ENCODE peak calls at places on chromosomes 16 and 17, in ten cellular contexts. R, M, O, X, B, A, U, F, G and N are unnamed samples.

GRCh38 chr16:69726313-69727060 is at the start of gene NQO1:
- DNase-seq in R (peak; percentile 91), M (peak; percentile 93), O (peak; percentile 97), X (peak; percentile 95), B (peak; percentile 95), A (peak; percentile 95), U (peak; percentile 95), F (peak; percentile 98), G (no peak), N (peak; percentile 92)

GRCh38 chr17:10247806-10248334 is 49.5 kb upstream of the GAS7 start:
- DNase-seq in R (no peak), M (no peak), O (no peak), X (no peak), B (no peak), A (no peak), U (peak; percentile 67), F (no peak), G (no peak), N (no peak)

GRCh38 chr17:6551909-6552768 is 4.2 kb downstream of the PITPNM3 start:
- DNase-seq in R (peak; percentile 45), M (no peak), O (peak; percentile 70), X (no peak), B (no peak), A (no peak), U (no peak), F (no peak), G (no peak), N (no peak)

GRCh38 chr17:15269690-15270089 is 4.6 kb upstream of the PMP22 start:
- DNase-seq in R (no peak), M (no peak), O (no peak), X (no peak), B (no peak), A (no peak), U (no peak), F (no peak), G (no peak), N (no peak)

GRCh38 chr17:12107905-12108304 is 87.2 kb downstream of the MAP2K4 start:
- DNase-seq in R (no peak), M (no peak), O (no peak), X (no peak), B (no peak), A (no peak), U (peak; percentile 10), F (no peak), G (no peak), N (no peak)

GRCh38 chr17:57369509-57369945 is 113.2 kb downstream of the MSI2 start:
- DNase-seq in R (no peak), M (no peak), O (no peak), X (no peak), B (no peak), A (peak; percentile 30), U (no peak), F (no peak), G (no peak), N (no peak)

GRCh38 chr17:12545877-12546513 is 119.7 kb upstream of the MYOCD start:
- DNase-seq in R (peak; percentile 24), M (peak; percentile 8), O (no peak), X (peak; percentile 46), B (peak; percentile 55), A (peak; percentile 4), U (peak; percentile 53), F (peak; percentile 63), G (no peak), N (peak; percentile 38)

GRCh38 chr17:17570207-17570797 is 21.2 kb downstream of the PEMT start:
- DNase-seq in R (no peak), M (no peak), O (no peak), X (peak; percentile 76), B (peak; percentile 80), A (no peak), U (peak; percentile 61), F (peak; percentile 57), G (no peak), N (no peak)

GRCh38 chr17:38507921-38508569 is 79.8 kb downstream of the ARHGAP23 start:
- DNase-seq in R (no peak), M (no peak), O (no peak), X (no peak), B (no peak), A (no peak), U (no peak), F (no peak), G (no peak), N (no peak)

GRCh38 chr16:80754479-80754878 is 49.9 kb downstream of the CDYL2 start:
- DNase-seq in R (no peak), M (no peak), O (no peak), X (no peak), B (no peak), A (no peak), U (no peak), F (no peak), G (no peak), N (no peak)

GRCh38 chr16:88685156-88686061 is 898 bp downstream of the SNAI3 start:
- DNase-seq in R (no peak), M (peak; percentile 61), O (no peak), X (no peak), B (peak; percentile 84), A (peak; percentile 78), U (peak; percentile 76), F (no peak), G (no peak), N (no peak)

GRCh38 chr17:40485851-40486512 is 15.4 kb downstream of the TNS4 start:
- DNase-seq in R (peak; percentile 76), M (no peak), O (no peak), X (no peak), B (peak; percentile 96), A (peak; percentile 81), U (peak; percentile 96), F (peak; percentile 63), G (peak; percentile 83), N (peak; percentile 88)

GRCh38 chr17:76026714-76027158 is 370 bp downstream of the EVPL start:
- DNase-seq in R (no peak), M (no peak), O (no peak), X (no peak), B (no peak), A (no peak), U (no peak), F (no peak), G (no peak), N (no peak)

GRCh38 chr17:3012926-3013581 is 50.4 kb downstream of the OR1D5 start:
- DNase-seq in R (peak; percentile 64), M (peak; percentile 56), O (peak; percentile 67), X (peak; percentile 74), B (peak; percentile 86), A (peak; percentile 71), U (peak; percentile 85), F (peak; percentile 64), G (no peak), N (peak; percentile 26)

GRCh38 chr17:40727447-40728231 is 24.1 kb upstream of the KRT24 start:
- DNase-seq in R (peak; percentile 23), M (no peak), O (no peak), X (no peak), B (no peak), A (no peak), U (peak; percentile 8), F (peak; percentile 58), G (no peak), N (no peak)

GRCh38 chr16:85205747-85206471 is 93.6 kb upstream of the CIBAR2 start:
- DNase-seq in R (peak; percentile 61), M (no peak), O (no peak), X (peak; percentile 68), B (no peak), A (no peak), U (no peak), F (no peak), G (no peak), N (no peak)

GRCh38 chr16:8853611-8854010 is 15.2 kb downstream of the CARHSP1 start:
- DNase-seq in R (no peak), M (no peak), O (no peak), X (no peak), B (no peak), A (no peak), U (no peak), F (no peak), G (no peak), N (no peak)

GRCh38 chr17:80480248-80480647 is 3.8 kb upstream of the NPTX1 start:
- DNase-seq in R (no peak), M (no peak), O (no peak), X (no peak), B (no peak), A (no peak), U (no peak), F (no peak), G (no peak), N (no peak)

GRCh38 chr16:57525761-57526160 is 10.6 kb downstream of the CCDC102A start:
- DNase-seq in R (peak; percentile 24), M (no peak), O (no peak), X (no peak), B (no peak), A (no peak), U (no peak), F (no peak), G (no peak), N (no peak)

GRCh38 chr17:7803981-7804380 is 30.0 kb upstream of the KDM6B start:
- DNase-seq in R (no peak), M (no peak), O (peak; percentile 61), X (no peak), B (no peak), A (no peak), U (no peak), F (no peak), G (no peak), N (no peak)

GRCh38 chr16:81190667-81191066 is 47.8 kb upstream of the BCO1 start:
- DNase-seq in R (no peak), M (no peak), O (no peak), X (no peak), B (peak; percentile 54), A (no peak), U (peak; percentile 43), F (no peak), G (no peak), N (no peak)

GRCh38 chr17:47622179-47622549 is 27.6 kb upstream of the KPNB1 start:
- DNase-seq in R (no peak), M (peak; percentile 29), O (no peak), X (no peak), B (no peak), A (no peak), U (no peak), F (peak; percentile 45), G (no peak), N (no peak)

GRCh38 chr17:20890338-20890737 is 152.5 kb downstream of the USP22 start:
- DNase-seq in R (no peak), M (no peak), O (no peak), X (no peak), B (no peak), A (no peak), U (no peak), F (no peak), G (no peak), N (no peak)